ENCODE peak calls at places on chromosomes 11 and 22, in ten cellular contexts. Q is lower lobe of right lung, Y is body of pancreas, B is endodermal cell, V is Peyer's patch, T is tibial artery, K is spleen, X is H9, A is kidney, N is K562. P is an unnamed sample. For H3K4me1, the result is how much of the 10 kb centered on the place peaks cover.

GRCh38 chr11:76664578-76665061 is 5.9 kb downstream of the LRRC32 start:
- DNase-seq in Q (peak), Y (peak), B (peak), V (peak), T (peak), K (peak), X (peak), A (peak), N (peak), P (peak)

GRCh38 chr11:83612891-83613766 is 327.0 kb upstream of the CCDC90B start:
- DNase-seq in Q (no peak), Y (no peak), B (peak), V (no peak), T (no peak), K (no peak), X (peak), A (no peak), N (no peak), P (no peak)

GRCh38 chr11:15145635-15146034 is 30.9 kb downstream of the INSC start:
- DNase-seq in Q (no peak), Y (no peak), B (no peak), V (no peak), T (no peak), K (no peak), X (no peak), A (no peak), N (no peak), P (no peak)

GRCh38 chr22:19260194-19260593 is 31.3 kb downstream of the CLTCL1 start:
- DNase-seq in Q (no peak), Y (no peak), B (no peak), V (no peak), T (no peak), K (no peak), X (no peak), A (no peak), N (peak), P (no peak)

GRCh38 chr22:30262917-30263741 is 3.5 kb downstream of the OSM start:
- DNase-seq in Q (peak), Y (peak), B (peak), V (peak), T (peak), K (peak), X (peak), A (peak), N (peak), P (no peak)

GRCh38 chr11:124398924-124399323 is at the start of gene OR8B3:
- DNase-seq in Q (no peak), Y (no peak), B (no peak), V (no peak), T (no peak), K (no peak), X (no peak), A (no peak), N (no peak), P (no peak)

GRCh38 chr11:85685820-85686459 is at the start of gene CCDC89:
- DNase-seq in Q (peak), Y (peak), B (no peak), V (peak), T (peak), K (peak), X (no peak), A (peak), N (peak), P (peak)

GRCh38 chr11:100546714-100547113 is 140.4 kb upstream of the ARHGAP42 start:
- DNase-seq in Q (no peak), Y (no peak), B (no peak), V (peak), T (no peak), K (no peak), X (no peak), A (no peak), N (no peak), P (no peak)

GRCh38 chr11:105862736-105863367 is 159.2 kb downstream of the MSANTD4 start:
- DNase-seq in Q (no peak), Y (no peak), B (no peak), V (no peak), T (no peak), K (no peak), X (no peak), A (no peak), N (no peak), P (no peak)

GRCh38 chr11:80163011-80163410 is 722.2 kb upstream of the TENM4 start:
- DNase-seq in Q (no peak), Y (no peak), B (no peak), V (no peak), T (no peak), K (no peak), X (no peak), A (no peak), N (no peak), P (no peak)

GRCh38 chr11:128593281-128593680 is 5.9 kb upstream of the ETS1 start:
- DNase-seq in Q (no peak), Y (no peak), B (peak), V (no peak), T (no peak), K (no peak), X (peak), A (no peak), N (no peak), P (no peak)

GRCh38 chr11:5665746-5666395 is 19.0 kb downstream of the TRIM5 start:
- DNase-seq in Q (no peak), Y (no peak), B (no peak), V (no peak), T (no peak), K (no peak), X (no peak), A (no peak), N (no peak), P (no peak)

GRCh38 chr11:76243648-76244285 is 37.5 kb upstream of the WNT11 start:
- DNase-seq in Q (peak), Y (no peak), B (no peak), V (no peak), T (no peak), K (peak), X (no peak), A (peak), N (no peak), P (no peak)

GRCh38 chr11:118224512-118225180 is at the start of gene JAML:
- DNase-seq in Q (no peak), Y (no peak), B (no peak), V (peak), T (no peak), K (no peak), X (no peak), A (no peak), N (no peak), P (no peak)

GRCh38 chr11:31687256-31687655 is 123.9 kb downstream of the PAX6 start:
- DNase-seq in Q (no peak), Y (no peak), B (no peak), V (no peak), T (no peak), K (no peak), X (no peak), A (no peak), N (no peak), P (no peak)

GRCh38 chr22:37498289-37498909 is 12.2 kb upstream of the MFNG start:
- DNase-seq in Q (no peak), Y (peak), B (peak), V (peak), T (no peak), K (peak), X (peak), A (no peak), N (peak), P (no peak)

GRCh38 chr11:13091804-13092203 is 82.7 kb downstream of the RASSF10 start:
- DNase-seq in Q (no peak), Y (no peak), B (no peak), V (no peak), T (no peak), K (no peak), X (no peak), A (no peak), N (no peak), P (no peak)

GRCh38 chr11:71307811-71308645 is 55.7 kb upstream of the SHANK2 start:
- DNase-seq in Q (no peak), Y (no peak), B (peak), V (peak), T (no peak), K (peak), X (peak), A (no peak), N (no peak), P (peak)

GRCh38 chr22:35313311-35314121 is 13.8 kb downstream of the TOM1 start:
- DNase-seq in Q (no peak), Y (peak), B (no peak), V (peak), T (peak), K (peak), X (no peak), A (no peak), N (no peak), P (peak)

GRCh38 chr22:44185237-44186120 is 4.8 kb downstream of the PARVG start:
- DNase-seq in Q (no peak), Y (peak), B (no peak), V (no peak), T (no peak), K (peak), X (no peak), A (peak), N (no peak), P (no peak)

GRCh38 chr11:111696556-111696955 is 69.6 kb downstream of the PPP2R1B start:
- DNase-seq in Q (no peak), Y (no peak), B (no peak), V (no peak), T (no peak), K (no peak), X (no peak), A (no peak), N (no peak), P (no peak)

GRCh38 chr22:27718186-27719032 is 83.1 kb downstream of the MN1 start:
- DNase-seq in Q (peak), Y (peak), B (peak), V (peak), T (peak), K (peak), X (peak), A (peak), N (peak), P (peak)

GRCh38 chr11:66686100-66686785 is 8.6 kb upstream of the RBM4B start:
- DNase-seq in Q (no peak), Y (no peak), B (no peak), V (no peak), T (no peak), K (peak), X (no peak), A (no peak), N (no peak), P (no peak)

GRCh38 chr22:24230911-24231656 is 13.8 kb downstream of the GGT5 start:
- DNase-seq in Q (peak), Y (peak), B (peak), V (peak), T (no peak), K (peak), X (peak), A (peak), N (peak), P (no peak)

GRCh38 chr11:73372371-73372993 is 3.7 kb upstream of the RELT start:
- DNase-seq in Q (no peak), Y (no peak), B (peak), V (no peak), T (no peak), K (no peak), X (peak), A (no peak), N (no peak), P (no peak)

GRCh38 chr11:47538741-47539575 is 14.0 kb downstream of the CELF1 start:
- DNase-seq in Q (no peak), Y (no peak), B (no peak), V (no peak), T (no peak), K (no peak), X (no peak), A (no peak), N (no peak), P (no peak)

DNA sequence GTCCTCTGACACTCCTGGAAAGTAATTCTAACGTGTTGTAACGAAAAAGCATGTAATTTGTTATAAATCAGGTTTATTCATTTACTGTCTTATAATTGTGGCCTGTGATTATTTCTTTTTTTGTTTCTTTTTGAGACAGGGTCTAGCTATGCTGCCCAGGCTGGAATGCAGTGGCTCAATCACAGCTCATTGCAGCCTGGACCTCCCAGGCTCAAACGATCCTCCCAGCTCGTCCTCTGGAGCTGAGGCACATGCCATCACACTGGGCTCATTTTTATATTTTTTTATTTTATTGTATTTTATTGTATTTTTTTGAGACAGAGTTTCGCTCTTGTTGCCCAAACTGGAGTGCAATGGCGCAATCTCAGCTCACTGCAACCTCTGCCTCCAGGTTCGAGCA is 15.9 kb downstream of the DENND5A start:
- DNase-seq in Q (no peak), Y (no peak), B (no peak), V (peak), T (no peak), K (no peak), X (no peak), A (no peak), N (no peak), P (peak)
- H3K4me1 ChIP-seq in Q (under half), Y (under half), B (under half), V (under half), T (under half), K (half or more), X (under half), A (under half), N (under half), P (under half)

GRCh38 chr11:3156282-3156660 is 8.8 kb downstream of the OSBPL5 start:
- DNase-seq in Q (no peak), Y (no peak), B (no peak), V (no peak), T (peak), K (peak), X (no peak), A (peak), N (no peak), P (no peak)
- H3K4me1 ChIP-seq in Q (half or more), Y (under half), B (under half), V (under half), T (under half), K (half or more), X (under half), A (under half), N (half or more), P (half or more)

DNA sequence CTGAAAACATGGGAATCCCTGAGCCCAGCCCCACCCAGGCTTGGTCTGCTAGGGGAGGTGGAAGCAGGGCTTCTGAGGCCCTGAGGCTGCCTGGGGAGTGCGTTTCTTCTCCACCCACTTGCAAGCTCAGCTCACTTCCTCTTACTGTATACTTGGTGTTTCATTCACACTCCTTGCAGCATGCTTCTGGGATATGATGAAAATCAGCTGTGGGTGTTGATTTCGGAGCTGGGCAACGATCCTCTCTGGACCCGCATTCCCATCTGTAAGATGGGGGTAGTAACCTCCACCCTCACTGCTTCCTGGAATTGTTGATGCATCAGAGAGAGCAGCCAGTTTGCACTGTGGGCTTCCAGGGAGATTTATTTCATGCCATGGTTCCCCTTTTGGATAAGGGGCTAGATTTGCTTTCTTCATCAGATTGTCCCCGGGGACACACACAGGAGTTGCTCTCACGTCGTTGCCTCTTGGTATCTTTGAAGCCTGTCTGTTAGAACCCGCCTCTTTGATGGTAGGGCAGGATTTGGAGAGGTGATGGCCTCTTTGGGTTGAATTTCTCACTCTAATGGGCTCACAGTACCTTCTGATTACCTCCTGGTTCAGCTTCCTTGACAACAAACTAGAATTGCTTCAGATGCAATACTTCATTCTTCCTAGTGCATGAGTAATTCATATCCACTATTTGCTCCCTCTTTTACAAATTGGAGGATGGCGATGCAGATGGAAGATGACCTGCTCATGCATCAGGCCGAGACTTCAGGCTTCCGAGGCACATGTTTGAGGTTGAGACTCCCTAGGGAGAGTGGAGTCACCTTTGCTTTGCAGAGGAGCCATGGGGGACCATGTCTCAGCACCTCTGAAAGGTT is 40.4 kb downstream of the BCR start:
- DNase-seq in Q (peak), Y (no peak), B (no peak), V (no peak), T (no peak), K (peak), X (no peak), A (peak), N (peak), P (no peak)
- H3K4me1 ChIP-seq in Q (half or more), Y (half or more), B (under half), V (under half), T (under half), K (half or more), X (under half), A (half or more), N (half or more), P (half or more)

GRCh38 chr11:120196857-120197253 is 14.0 kb upstream of the OAF start:
- DNase-seq in Q (no peak), Y (no peak), B (no peak), V (no peak), T (no peak), K (no peak), X (no peak), A (no peak), N (peak), P (no peak)

GRCh38 chr11:120195601-120196289 is 15.1 kb upstream of the OAF start:
- DNase-seq in Q (no peak), Y (no peak), B (no peak), V (no peak), T (no peak), K (peak), X (no peak), A (peak), N (no peak), P (no peak)

GRCh38 chr11:120191058-120191457 is 19.8 kb upstream of the OAF start:
- DNase-seq in Q (no peak), Y (no peak), B (peak), V (no peak), T (no peak), K (peak), X (no peak), A (no peak), N (no peak), P (no peak)

GRCh38 chr11:120194166-120194565 is 16.7 kb upstream of the OAF start:
- DNase-seq in Q (no peak), Y (no peak), B (no peak), V (no peak), T (no peak), K (peak), X (no peak), A (peak), N (no peak), P (no peak)

GRCh38 chr11:120192831-120193625 is 17.8 kb upstream of the OAF start:
- DNase-seq in Q (no peak), Y (peak), B (no peak), V (no peak), T (no peak), K (peak), X (no peak), A (peak), N (no peak), P (no peak)
- H3K4me1 ChIP-seq in Q (under half), Y (under half), B (under half), V (under half), T (under half), K (under half), X (under half), A (under half), N (under half), P (under half)